ENCODE peak calls at places on chromosomes 3 and 15, in four cellular contexts. G, T, F and J are unnamed samples.

GRCh38 chr3:154050766-154051165 is 70.4 kb upstream of the ARHGEF26 start:
- DNase-seq in G (no peak), T (no peak), F (no peak), J (no peak)

GRCh38 chr3:45931476-45931875 is 11.8 kb upstream of the CXCR6 start:
- DNase-seq in G (no peak), T (no peak), F (peak; percentile 87), J (no peak)

GRCh38 chr3:14235896-14236295 is 57.3 kb downstream of the LSM3 start:
- DNase-seq in G (no peak), T (no peak), F (no peak), J (no peak)

GRCh38 chr15:91961357-91961756 is 107.8 kb downstream of the SLCO3A1 start:
- DNase-seq in G (no peak), T (no peak), F (no peak), J (no peak)

GRCh38 chr15:72338617-72339321 is 18.8 kb upstream of the CELF6 start:
- DNase-seq in G (no peak), T (no peak), F (no peak), J (no peak)

GRCh38 chr15:72339777-72340177 is 19.8 kb upstream of the CELF6 start:
- DNase-seq in G (peak; percentile 75), T (no peak), F (no peak), J (peak; percentile 81)

GRCh38 chr3:130661116-130661515 is 85.5 kb downstream of the PIK3R4 start:
- DNase-seq in G (no peak), T (no peak), F (no peak), J (no peak)

GRCh38 chr15:31523655-31524049 is 197.0 kb downstream of the KLF13 start:
- DNase-seq in G (no peak), T (no peak), F (no peak), J (no peak)

GRCh38 chr15:88894819-88895767 is at the start of gene HAPLN3:
- DNase-seq in G (peak; percentile 52), T (peak; percentile 42), F (no peak), J (peak; percentile 61)

GRCh38 chr3:196280689-196281463 is 6.7 kb downstream of the PCYT1A start:
- DNase-seq in G (no peak), T (no peak), F (no peak), J (no peak)

GRCh38 chr3:67109651-67110204 is 111.6 kb downstream of the KBTBD8 start:
- DNase-seq in G (peak; percentile 69), T (no peak), F (no peak), J (peak; percentile 51)

GRCh38 chr3:70120360-70120966 is 120.9 kb downstream of the SAMMSON start:
- DNase-seq in G (peak; percentile 63), T (peak; percentile 30), F (no peak), J (peak; percentile 27)

GRCh38 chr3:64655160-64655559 is 32.6 kb downstream of the ADAMTS9 start:
- DNase-seq in G (no peak), T (no peak), F (no peak), J (no peak)

GRCh38 chr3:27483117-27484001 is 825 bp downstream of the SLC4A7 start:
- DNase-seq in G (peak; percentile 80), T (no peak), F (peak; percentile 35), J (peak; percentile 61)

GRCh38 chr3:182523836-182524235 is 269.5 kb upstream of the ATP11B start:
- DNase-seq in G (no peak), T (no peak), F (no peak), J (no peak)

GRCh38 chr15:67820147-67820991 is 4.9 kb upstream of the SKOR1 start:
- DNase-seq in G (no peak), T (no peak), F (no peak), J (no peak)

GRCh38 chr3:64518496-64518895 is 169.3 kb downstream of the ADAMTS9 start:
- DNase-seq in G (no peak), T (no peak), F (no peak), J (no peak)

GRCh38 chr3:186057594-186057993 is 51.3 kb downstream of the ETV5 start:
- DNase-seq in G (no peak), T (no peak), F (no peak), J (peak; percentile 25)

GRCh38 chr15:44029003-44029402 is 166.1 kb downstream of the FRMD5 start:
- DNase-seq in G (peak; percentile 73), T (no peak), F (no peak), J (no peak)

GRCh38 chr3:180804871-180805430 is 107.5 kb upstream of the FXR1 start:
- DNase-seq in G (peak; percentile 70), T (no peak), F (no peak), J (no peak)

GRCh38 chr15:78682013-78682651 is 41.1 kb upstream of the CHRNB4 start:
- DNase-seq in G (no peak), T (no peak), F (no peak), J (no peak)

GRCh38 chr3:123188058-123188457 is 13.7 kb upstream of the SEC22A start:
- DNase-seq in G (no peak), T (no peak), F (no peak), J (no peak)

GRCh38 chr3:36525115-36525711 is 144.9 kb downstream of the STAC start:
- DNase-seq in G (no peak), T (no peak), F (no peak), J (peak; percentile 59)

GRCh38 chr3:170414202-170414663 is 4.4 kb upstream of the CLDN11 start:
- DNase-seq in G (peak; percentile 80), T (no peak), F (peak; percentile 46), J (peak; percentile 78)

GRCh38 chr3:107124885-107125284 is 252.4 kb upstream of the CCDC54 start:
- DNase-seq in G (no peak), T (no peak), F (no peak), J (no peak)

GRCh38 chr15:79812536-79812935 is 84.3 kb downstream of the MTHFS start:
- DNase-seq in G (no peak), T (no peak), F (peak; percentile 28), J (no peak)

GRCh38 chr3:4097801-4098200 is 205.4 kb upstream of the SETMAR start:
- DNase-seq in G (no peak), T (no peak), F (no peak), J (no peak)

GRCh38 chr3:11195201-11195600 is 40.9 kb downstream of the HRH1 start:
- DNase-seq in G (peak; percentile 79), T (no peak), F (no peak), J (no peak)

GRCh38 chr3:196399485-196399945 is 32.7 kb downstream of the UBXN7 start:
- DNase-seq in G (no peak), T (no peak), F (no peak), J (peak; percentile 74)

GRCh38 chr15:57146394-57147140 is 228.1 kb downstream of the TCF12 start:
- DNase-seq in G (peak; percentile 69), T (no peak), F (no peak), J (peak; percentile 32)